ENCODE peak calls at places on chromosomes 7 and 10, in nine cellular contexts. C is epithelial cell of esophagus, M is fibroblast of mammary gland, S is HL-60, X is kidney, U is WTC11, K is BJ, B is astrocyte of the spinal cord, L is lower lobe of right lung. J is an unnamed sample.

GRCh38 chr7:3787717-3788311 is 486.8 kb downstream of the SDK1 start:
- DNase-seq in U (no peak), L (peak; percentile 49), M (no peak), S (no peak), X (peak; percentile 73), K (no peak), C (no peak), B (peak; percentile 4), J (no peak)

GRCh38 chr10:71547841-71548493 is 151.2 kb downstream of the CDH23 start:
- DNase-seq in S (no peak), C (no peak), X (peak; percentile 91), B (peak; percentile 81), M (peak; percentile 27), L (peak; percentile 76), U (no peak), K (peak; percentile 2), J (no peak)

GRCh38 chr10:90319188-90319914 is 538.5 kb downstream of the HTR7 start:
- DNase-seq in B (peak; percentile 97), M (peak; percentile 95), C (peak; percentile 95), K (no peak), X (no peak), S (no peak), L (no peak), U (peak; percentile 21), J (no peak)

GRCh38 chr10:5449823-5450222 is 37.5 kb downstream of the NET1 start:
- DNase-seq in K (no peak), M (peak; percentile 84), L (no peak), S (peak; percentile 12), U (no peak), C (peak; percentile 76), B (peak; percentile 73), X (no peak), J (no peak)

GRCh38 chr10:96998329-96998888 is 166.3 kb downstream of the LCOR start:
- DNase-seq in C (peak; percentile 51), S (no peak), B (peak; percentile 85), U (no peak), X (peak; percentile 52), K (no peak), M (peak; percentile 83), L (no peak), J (no peak)

GRCh38 chr10:12717981-12718707 is 283.4 kb downstream of the CCDC3 start:
- DNase-seq in M (peak; percentile 85), U (no peak), X (no peak), L (no peak), B (peak; percentile 34), C (peak; percentile 93), K (no peak), S (no peak), J (no peak)

GRCh38 chr7:134782121-134782623 is 2.7 kb downstream of the CALD1 start:
- DNase-seq in X (no peak), L (no peak), B (peak; percentile 60), C (peak; percentile 43), K (no peak), U (no peak), M (peak; percentile 65), S (no peak), J (no peak)

GRCh38 chr10:122780391-122780790 is 65.3 kb downstream of the CUZD1 start:
- DNase-seq in M (no peak), L (no peak), U (no peak), X (no peak), S (no peak), B (peak; percentile 9), C (peak; percentile 51), K (no peak), J (no peak)

GRCh38 chr10:12348870-12349627 is at the start of gene CAMK1D:
- DNase-seq in B (peak; percentile 85), S (peak; percentile 35), L (peak; percentile 90), M (peak; percentile 43), X (peak; percentile 96), K (no peak), U (peak; percentile 84), C (peak; percentile 72), J (peak; percentile 75)

GRCh38 chr10:125337510-125337909 is 177.1 kb upstream of the CTBP2 start:
- DNase-seq in U (peak; percentile 30), M (no peak), X (no peak), S (no peak), L (no peak), C (no peak), K (no peak), B (no peak), J (no peak)

GRCh38 chr10:10259013-10259412 is 758.7 kb upstream of the CELF2 start:
- DNase-seq in U (peak; percentile 16), S (no peak), K (no peak), B (no peak), X (no peak), C (no peak), L (no peak), M (no peak), J (no peak)
- TF ChIP-seq CTCF in U (no peak), S (no peak), K (no peak), B (no peak), X (no peak), C (no peak), L (no peak), M (no peak), J (no peak)

GRCh38 chr7:141549582-141549981 is 1.6 kb upstream of the AGK start:
- DNase-seq in M (no peak), S (no peak), L (no peak), B (no peak), U (no peak), C (no peak), K (no peak), X (no peak), J (no peak)

GRCh38 chr7:141551773-141552162 is 558 bp downstream of the AGK start:
- DNase-seq in K (no peak), L (no peak), B (peak; percentile 8), X (no peak), S (no peak), M (no peak), U (no peak), C (no peak), J (no peak)

GRCh38 chr7:141550694-141551079 is 523 bp upstream of the AGK start:
- DNase-seq in K (no peak), M (peak; percentile 6), C (peak; percentile 13), X (no peak), B (no peak), S (no peak), L (no peak), U (peak; percentile 13), J (no peak)

GRCh38 chr7:141551080-141551772 is at the start of gene AGK:
- DNase-seq in C (peak; percentile 76), B (peak; percentile 77), S (peak; percentile 50), U (peak; percentile 82), L (peak; percentile 78), K (no peak), M (peak; percentile 75), X (peak; percentile 92), J (peak; percentile 70)
- TF ChIP-seq CTCF in C (no peak), B (no peak), S (no peak), U (no peak), L (no peak), K (no peak), M (no peak), X (no peak), J (no peak)

GRCh38 chr7:151505836-151506468 is 13.7 kb downstream of the RHEB start:
- DNase-seq in S (no peak), B (no peak), C (peak; percentile 53), K (no peak), U (no peak), X (no peak), L (no peak), M (no peak), J (no peak)

GRCh38 chr7:151507806-151508205 is 11.9 kb downstream of the RHEB start:
- DNase-seq in M (no peak), K (no peak), L (no peak), B (no peak), U (no peak), X (no peak), C (no peak), S (no peak), J (no peak)

GRCh38 chr7:151505433-151505832 is 14.3 kb downstream of the RHEB start:
- DNase-seq in X (no peak), C (no peak), M (no peak), S (no peak), U (no peak), L (no peak), K (no peak), B (no peak), J (no peak)

GRCh38 chr7:151504715-151505326 is 14.9 kb downstream of the RHEB start:
- DNase-seq in K (no peak), S (no peak), M (no peak), X (no peak), L (no peak), U (no peak), C (no peak), B (no peak), J (no peak)

DNA sequence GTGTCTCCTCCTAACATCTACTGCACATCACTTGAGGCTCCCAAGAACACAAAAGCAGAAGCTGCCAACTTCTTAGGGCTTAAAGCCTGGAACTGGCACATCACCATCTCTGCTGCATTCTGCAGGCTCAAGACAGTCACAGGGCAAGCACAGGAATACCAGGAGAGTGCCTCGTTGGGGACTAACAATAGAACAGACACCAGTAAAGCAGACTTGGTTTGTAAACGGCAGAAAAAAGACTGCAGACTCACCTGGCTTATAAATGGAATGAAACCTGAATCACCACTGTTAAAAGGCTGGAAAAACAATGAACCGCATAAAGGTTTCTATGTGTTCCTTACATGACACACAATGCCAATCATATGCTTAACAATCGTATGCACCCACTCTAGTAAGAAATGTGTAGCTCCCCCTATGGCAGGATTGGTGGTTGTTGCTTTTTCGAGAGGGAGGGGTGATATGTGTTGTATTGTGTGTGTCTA is 12.8 kb downstream of the RHEB start:
- DNase-seq in M (no peak), X (no peak), U (no peak), C (peak; percentile 47), B (no peak), K (no peak), L (no peak), S (no peak), J (no peak)
- TF ChIP-seq CTCF in M (peak; percentile 6), X (no peak), U (no peak), C (no peak), B (no peak), K (no peak), L (no peak), S (no peak), J (no peak)

GRCh38 chr7:130961128-130961601 is 227.2 kb upstream of the KLF14 start:
- DNase-seq in M (peak; percentile 76), K (no peak), B (peak; percentile 88), C (peak; percentile 78), U (no peak), X (no peak), S (peak; percentile 40), L (no peak), J (peak; percentile 79)

GRCh38 chr7:130957722-130958360 is 223.8 kb upstream of the KLF14 start:
- DNase-seq in M (no peak), U (no peak), S (no peak), X (no peak), B (no peak), C (no peak), K (no peak), L (no peak), J (no peak)

GRCh38 chr7:130958846-130959245 is 224.8 kb upstream of the KLF14 start:
- DNase-seq in S (no peak), B (no peak), M (no peak), C (no peak), X (no peak), L (no peak), U (no peak), K (no peak), J (no peak)

GRCh38 chr7:130960208-130960988 is 226.4 kb upstream of the KLF14 start:
- DNase-seq in C (peak; percentile 97), M (peak; percentile 99), X (no peak), K (peak; percentile 97), S (peak; percentile 72), L (no peak), B (peak; percentile 98), U (no peak), J (peak; percentile 80)

GRCh38 chr7:130959743-130960207 is 225.8 kb upstream of the KLF14 start:
- DNase-seq in X (no peak), K (no peak), C (peak; percentile 62), L (no peak), B (peak; percentile 88), M (peak; percentile 86), S (peak; percentile 38), U (peak; percentile 24), J (no peak)
- TF ChIP-seq CTCF in X (no peak), K (peak; percentile 61), C (peak; percentile 17), L (no peak), B (peak; percentile 61), M (peak; percentile 60), S (peak; percentile 59), U (peak; percentile 28), J (peak; percentile 54)